ENCODE peak calls at places on chromosomes 13 and 19, in eight cellular contexts. One of them, this sample, is unnamed.

GRCh38 chr13:55566779-55567178 is 1573.9 kb upstream of the PRR20A start:
- DNase-seq in A172: no peak
- DNase-seq in posterior cingulate gyrus: no peak
- DNase-seq in WTC11: no peak
- DNase-seq in endodermal cell: no peak
- DNase-seq in mucosa of gallbladder: no peak
- DNase-seq in T1000: no peak
- DNase-seq in occipital lobe: no peak
- DNase-seq in this sample: no peak

GRCh38 chr13:65909501-65909900 is 1320.6 kb downstream of the PCDH9 start:
- DNase-seq in A172: no peak
- DNase-seq in posterior cingulate gyrus: no peak
- DNase-seq in WTC11: no peak
- DNase-seq in endodermal cell: no peak
- DNase-seq in mucosa of gallbladder: no peak
- DNase-seq in T1000: no peak
- DNase-seq in occipital lobe: no peak
- DNase-seq in this sample: no peak

GRCh38 chr19:39141929-39142328 is 16.3 kb downstream of the PAK4 start:
- DNase-seq in A172: no peak
- DNase-seq in posterior cingulate gyrus: no peak
- DNase-seq in WTC11: no peak
- DNase-seq in endodermal cell: no peak
- DNase-seq in mucosa of gallbladder: no peak
- DNase-seq in T1000: no peak
- DNase-seq in occipital lobe: no peak
- DNase-seq in this sample: no peak

GRCh38 chr13:39765801-39766463 is 110.5 kb downstream of the COG6 start:
- DNase-seq in A172: no peak
- DNase-seq in posterior cingulate gyrus: peak; percentile 54
- DNase-seq in WTC11: peak; percentile 42
- DNase-seq in endodermal cell: peak; percentile 76
- DNase-seq in mucosa of gallbladder: peak; percentile 59
- DNase-seq in T1000: no peak
- DNase-seq in occipital lobe: peak; percentile 43
- DNase-seq in this sample: peak; percentile 44

GRCh38 chr13:21557995-21558394 is 46.0 kb downstream of the MICU2 start:
- DNase-seq in A172: peak; percentile 3
- DNase-seq in posterior cingulate gyrus: no peak
- DNase-seq in WTC11: peak; percentile 15
- DNase-seq in endodermal cell: peak; percentile 68
- DNase-seq in mucosa of gallbladder: no peak
- DNase-seq in T1000: no peak
- DNase-seq in occipital lobe: no peak
- DNase-seq in this sample: no peak

GRCh38 chr13:46295531-46296464 is 84.1 kb downstream of the LRRC63 start:
- DNase-seq in A172: peak; percentile 42
- DNase-seq in posterior cingulate gyrus: no peak
- DNase-seq in WTC11: no peak
- DNase-seq in endodermal cell: no peak
- DNase-seq in mucosa of gallbladder: peak; percentile 27
- DNase-seq in T1000: no peak
- DNase-seq in occipital lobe: no peak
- DNase-seq in this sample: peak; percentile 14

GRCh38 chr19:4322942-4323665 is 15.5 kb downstream of the STAP2 start:
- DNase-seq in A172: no peak
- DNase-seq in posterior cingulate gyrus: no peak
- DNase-seq in WTC11: no peak
- DNase-seq in endodermal cell: no peak
- DNase-seq in mucosa of gallbladder: no peak
- DNase-seq in T1000: no peak
- DNase-seq in occipital lobe: no peak
- DNase-seq in this sample: peak; percentile 30

GRCh38 chr13:46341112-46341711 is 45.8 kb downstream of the RUBCNL start:
- DNase-seq in A172: peak; percentile 71
- DNase-seq in posterior cingulate gyrus: no peak
- DNase-seq in WTC11: no peak
- DNase-seq in endodermal cell: no peak
- DNase-seq in mucosa of gallbladder: no peak
- DNase-seq in T1000: no peak
- DNase-seq in occipital lobe: no peak
- DNase-seq in this sample: no peak

GRCh38 chr19:34998777-34999497 is 1.2 kb upstream of the GRAMD1A start:
- DNase-seq in A172: no peak
- DNase-seq in posterior cingulate gyrus: no peak
- DNase-seq in WTC11: no peak
- DNase-seq in endodermal cell: peak; percentile 69
- DNase-seq in mucosa of gallbladder: no peak
- DNase-seq in T1000: no peak
- DNase-seq in occipital lobe: no peak
- DNase-seq in this sample: no peak

GRCh38 chr19:45455707-45456499 is 11.9 kb upstream of the FOSB start:
- DNase-seq in A172: peak; percentile 96
- DNase-seq in posterior cingulate gyrus: no peak
- DNase-seq in WTC11: peak; percentile 78
- DNase-seq in endodermal cell: peak; percentile 97
- DNase-seq in mucosa of gallbladder: peak; percentile 94
- DNase-seq in T1000: peak; percentile 98
- DNase-seq in occipital lobe: no peak
- DNase-seq in this sample: peak; percentile 99

GRCh38 chr19:10393137-10393536 is 10.2 kb downstream of the CDC37 start:
- DNase-seq in A172: no peak
- DNase-seq in posterior cingulate gyrus: no peak
- DNase-seq in WTC11: no peak
- DNase-seq in endodermal cell: no peak
- DNase-seq in mucosa of gallbladder: no peak
- DNase-seq in T1000: no peak
- DNase-seq in occipital lobe: no peak
- DNase-seq in this sample: no peak

GRCh38 chr13:67238277-67238859 is 8.2 kb upstream of the PCDH9 start:
- DNase-seq in A172: peak; percentile 9
- DNase-seq in posterior cingulate gyrus: no peak
- DNase-seq in WTC11: no peak
- DNase-seq in endodermal cell: no peak
- DNase-seq in mucosa of gallbladder: no peak
- DNase-seq in T1000: no peak
- DNase-seq in occipital lobe: no peak
- DNase-seq in this sample: no peak

GRCh38 chr19:31518626-31519025 is 169.4 kb upstream of the TSHZ3 start:
- DNase-seq in A172: no peak
- DNase-seq in posterior cingulate gyrus: no peak
- DNase-seq in WTC11: no peak
- DNase-seq in endodermal cell: peak; percentile 57
- DNase-seq in mucosa of gallbladder: peak; percentile 7
- DNase-seq in T1000: no peak
- DNase-seq in occipital lobe: no peak
- DNase-seq in this sample: no peak

This sample was measured in body of pancreas.